ENCODE peak calls at places on chromosomes 1 and 21, in seven cellular contexts. One of them, this sample, is unnamed.
A peak's percentile ranks its signal among the peaks of the same experiment; 100 is the strongest.

GRCh38 chr21:29233611-29234540 is 64.8 kb upstream of the BACH1 start:
- DNase-seq in anterior cingulate cortex: no peak
- DNase-seq in AG20443: no peak
- DNase-seq in ovary: no peak
- DNase-seq in body of pancreas: no peak
- DNase-seq in T follicular helper cell: no peak
- DNase-seq in head of caudate nucleus: no peak
- DNase-seq in this sample: no peak

GRCh38 chr1:172451002-172451443 is 7.2 kb upstream of the PIGC start:
- DNase-seq in anterior cingulate cortex: no peak
- DNase-seq in AG20443: no peak
- DNase-seq in ovary: no peak
- DNase-seq in body of pancreas: peak; percentile 51
- DNase-seq in T follicular helper cell: no peak
- DNase-seq in head of caudate nucleus: peak; percentile 45
- DNase-seq in this sample: no peak

GRCh38 chr1:63148825-63149645 is 173.3 kb upstream of the FOXD3 start:
- DNase-seq in anterior cingulate cortex: peak; percentile 14
- DNase-seq in AG20443: peak; percentile 60
- DNase-seq in ovary: no peak
- DNase-seq in body of pancreas: peak; percentile 37
- DNase-seq in T follicular helper cell: no peak
- DNase-seq in head of caudate nucleus: peak; percentile 90
- DNase-seq in this sample: no peak

GRCh38 chr1:163163861-163164582 is 38.7 kb downstream of the RGS5 start:
- DNase-seq in anterior cingulate cortex: no peak
- DNase-seq in AG20443: no peak
- DNase-seq in ovary: no peak
- DNase-seq in body of pancreas: no peak
- DNase-seq in T follicular helper cell: no peak
- DNase-seq in head of caudate nucleus: no peak
- DNase-seq in this sample: no peak

GRCh38 chr1:1422465-1423244 is 1.6 kb upstream of the ANKRD65 start:
- DNase-seq in anterior cingulate cortex: no peak
- DNase-seq in AG20443: no peak
- DNase-seq in ovary: peak; percentile 35
- DNase-seq in body of pancreas: no peak
- DNase-seq in T follicular helper cell: no peak
- DNase-seq in head of caudate nucleus: no peak
- DNase-seq in this sample: no peak

GRCh38 chr1:171222961-171223360 is 25.3 kb upstream of the FMO1 start:
- DNase-seq in anterior cingulate cortex: no peak
- DNase-seq in AG20443: no peak
- DNase-seq in ovary: no peak
- DNase-seq in body of pancreas: no peak
- DNase-seq in T follicular helper cell: no peak
- DNase-seq in head of caudate nucleus: no peak
- DNase-seq in this sample: no peak

GRCh38 chr1:7980984-7981383 is 19.5 kb downstream of the PARK7 start:
- DNase-seq in anterior cingulate cortex: no peak
- DNase-seq in AG20443: no peak
- DNase-seq in ovary: no peak
- DNase-seq in body of pancreas: no peak
- DNase-seq in T follicular helper cell: no peak
- DNase-seq in head of caudate nucleus: no peak
- DNase-seq in this sample: no peak

GRCh38 chr1:25834894-25835293 is 15.1 kb downstream of the MTFR1L start:
- DNase-seq in anterior cingulate cortex: no peak
- DNase-seq in AG20443: no peak
- DNase-seq in ovary: peak; percentile 66
- DNase-seq in body of pancreas: no peak
- DNase-seq in T follicular helper cell: no peak
- DNase-seq in head of caudate nucleus: no peak
- DNase-seq in this sample: no peak

GRCh38 chr1:245079021-245079609 is 75.7 kb upstream of the KIF26B start:
- DNase-seq in anterior cingulate cortex: no peak
- DNase-seq in AG20443: peak; percentile 33
- DNase-seq in ovary: no peak
- DNase-seq in body of pancreas: no peak
- DNase-seq in T follicular helper cell: no peak
- DNase-seq in head of caudate nucleus: no peak
- DNase-seq in this sample: no peak